ENCODE peak calls at places on chromosome 12, in nine cellular contexts. E is upper lobe of right lung, Y is breast epithelium, A is heart right ventricle, H is left ventricle myocardium inferior, Z is endodermal cell, X is transverse colon, N is HCT116, W is kidney. R is an unnamed sample. For H3K4me1, the result is how much of the 10 kb centered on the place peaks cover.

GRCh38 chr12:56222531-56222895 is 791 bp upstream of the RNF41 start:
- DNase-seq in Z (no peak), A (no peak), W (no peak), X (no peak), Y (no peak), H (no peak), N (no peak), E (no peak), R (no peak)

GRCh38 chr12:93219947-93220346 is 157.8 kb upstream of the NUDT4 start:
- DNase-seq in Y (no peak), X (no peak), A (no peak), Z (no peak), E (no peak), H (no peak), W (no peak), N (no peak), R (no peak)

GRCh38 chr12:104929926-104930325 is 28.2 kb downstream of the SLC41A2 start:
- DNase-seq in N (no peak), E (no peak), X (no peak), W (no peak), Z (no peak), H (no peak), A (no peak), Y (no peak), R (no peak)

GRCh38 chr12:54592316-54592715 is 3.9 kb upstream of the PPP1R1A start:
- DNase-seq in H (no peak), Y (no peak), E (no peak), N (no peak), Z (no peak), A (no peak), W (peak), X (no peak), R (no peak)

GRCh38 chr12:76226397-76226796 is 121.8 kb downstream of the BBS10 start:
- DNase-seq in E (no peak), Z (no peak), H (no peak), X (no peak), Y (no peak), N (no peak), A (no peak), W (no peak), R (no peak)

GRCh38 chr12:47561746-47562145 is 144.1 kb downstream of the RPAP3 start:
- DNase-seq in Z (no peak), W (no peak), A (no peak), E (no peak), Y (no peak), N (no peak), H (no peak), X (no peak), R (no peak)

GRCh38 chr12:571795-572531 is 91.3 kb downstream of the NINJ2 start:
- DNase-seq in N (peak), A (peak), X (no peak), Y (no peak), H (peak), W (no peak), Z (peak), E (no peak), R (peak)

GRCh38 chr12:69068431-69068830 is 135.5 kb upstream of the CPM start:
- DNase-seq in Y (no peak), A (no peak), N (peak), W (no peak), H (no peak), X (peak), E (no peak), Z (no peak), R (no peak)

GRCh38 chr12:94831081-94831747 is 172.3 kb downstream of the NDUFA12 start:
- DNase-seq in N (no peak), H (no peak), A (no peak), X (peak), W (no peak), E (no peak), Z (no peak), Y (no peak), R (no peak)

GRCh38 chr12:105355752-105356151 is 25.3 kb downstream of the C12orf75 start:
- DNase-seq in Z (no peak), Y (no peak), X (no peak), A (no peak), E (no peak), N (peak), W (no peak), H (no peak), R (no peak)

GRCh38 chr12:77599782-77600491 is 230.8 kb upstream of the NAV3 start:
- DNase-seq in E (no peak), Z (no peak), A (no peak), W (no peak), N (no peak), Y (no peak), H (no peak), X (no peak), R (no peak)

GRCh38 chr12:53187145-53187899 is 6.6 kb upstream of the CSAD start:
- DNase-seq in Y (no peak), N (no peak), Z (peak), W (no peak), H (no peak), A (no peak), E (no peak), X (no peak), R (no peak)

GRCh38 chr12:67268335-67268895 is 743 bp upstream of the CAND1 start:
- DNase-seq in A (peak), E (peak), H (peak), X (peak), W (peak), Y (peak), N (peak), Z (peak), R (peak)

GRCh38 chr12:754871-755562 is 2.6 kb downstream of the WNK1 start:
- DNase-seq in X (no peak), E (no peak), Y (no peak), N (no peak), W (no peak), Z (no peak), A (no peak), H (no peak), R (no peak)

GRCh38 chr12:110790301-110790700 is 47.6 kb upstream of the PPP1CC start:
- DNase-seq in E (no peak), H (no peak), A (no peak), X (no peak), Y (no peak), W (no peak), N (no peak), Z (no peak), R (no peak)

GRCh38 chr12:8709124-8709830 is 11.5 kb downstream of the RIMKLB start:
- DNase-seq in E (no peak), X (peak), Y (no peak), N (no peak), Z (no peak), H (no peak), A (peak), W (no peak), R (no peak)

GRCh38 chr12:57552692-57553321 is 3.0 kb downstream of the KIF5A start:
- DNase-seq in W (no peak), H (no peak), Y (no peak), X (no peak), Z (peak), A (no peak), E (peak), N (no peak), R (no peak)

DNA sequence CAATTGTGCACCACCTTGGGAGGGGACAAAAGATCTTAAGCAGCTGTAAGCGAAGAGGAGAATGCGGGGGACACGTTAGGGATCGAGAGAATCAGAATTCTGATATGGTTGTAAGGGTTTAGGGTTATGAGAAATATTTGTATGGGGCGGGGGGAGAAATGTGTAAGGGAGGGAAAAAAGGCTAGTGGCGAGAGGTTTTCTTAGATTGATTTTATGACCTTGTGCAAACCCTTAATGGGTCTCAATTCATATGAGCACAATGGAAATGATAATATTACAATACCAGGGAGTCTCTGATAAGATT is 396 bp downstream of the NDUFA9 start:
- DNase-seq in A (no peak), W (no peak), Y (no peak), N (no peak), H (no peak), X (no peak), Z (no peak), E (no peak), R (no peak)
- H3K27ac ChIP-seq in A (peak), W (peak), Y (peak), N (peak), H (peak), X (peak), Z (peak), E (peak), R (peak)

GRCh38 chr12:123828120-123828519 is 66.0 kb downstream of the DNAH10 start:
- DNase-seq in A (no peak), W (no peak), N (no peak), X (no peak), E (no peak), Y (no peak), H (no peak), Z (no peak), R (no peak)

GRCh38 chr12:123828871-123829547 is 66.9 kb downstream of the DNAH10 start:
- DNase-seq in Y (no peak), W (no peak), Z (no peak), X (no peak), N (no peak), E (no peak), H (no peak), A (no peak), R (no peak)

GRCh38 chr12:123832052-123832451 is 70.0 kb downstream of the DNAH10 start:
- DNase-seq in A (no peak), W (no peak), Y (no peak), Z (no peak), N (no peak), H (no peak), X (no peak), E (no peak), R (no peak)

GRCh38 chr12:123830675-123831074 is 68.6 kb downstream of the DNAH10 start:
- DNase-seq in Y (no peak), Z (no peak), W (no peak), H (no peak), X (no peak), N (no peak), E (no peak), A (no peak), R (no peak)

DNA sequence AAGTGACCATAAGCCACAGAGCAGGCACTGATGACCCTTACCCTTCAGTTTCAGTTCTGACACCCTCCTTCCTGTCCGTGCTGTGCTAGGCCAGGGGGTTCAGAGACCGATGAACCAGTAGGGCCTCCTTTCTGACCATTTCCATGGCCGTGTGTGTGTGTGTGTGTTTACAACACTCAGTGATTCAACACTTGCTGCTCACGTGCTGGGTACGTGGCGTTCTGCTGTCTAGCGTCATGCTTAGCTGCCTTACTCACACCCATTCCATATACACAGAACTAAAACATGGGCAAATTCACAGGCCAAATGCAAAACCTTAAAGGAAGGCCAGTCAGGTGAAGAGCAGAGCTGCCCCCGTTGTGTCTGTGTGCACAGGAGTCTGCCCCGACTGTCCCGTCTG is 67.5 kb downstream of the DNAH10 start:
- DNase-seq in X (no peak), H (no peak), E (no peak), W (no peak), N (no peak), A (no peak), Z (no peak), Y (no peak), R (no peak)
- H3K4me3 ChIP-seq in X (no peak), H (no peak), E (no peak), W (no peak), N (no peak), A (no peak), Z (no peak), Y (no peak), R (no peak)

GRCh38 chr12:14959463-14959862 is 1.9 kb downstream of the ARHGDIB start:
- DNase-seq in H (no peak), Z (no peak), E (no peak), N (no peak), A (no peak), X (no peak), Y (no peak), W (no peak), R (no peak)
- H3K4me1 ChIP-seq in H (half or more), Z (under half), E (under half), N (under half), A (under half), X (under half), Y (under half), W (under half), R (under half)

GRCh38 chr12:22248079-22248478 is 86.4 kb downstream of the ST8SIA1 start:
- DNase-seq in A (no peak), W (no peak), E (no peak), N (no peak), H (no peak), Y (no peak), X (no peak), Z (no peak), R (no peak)

GRCh38 chr12:22250762-22251161 is 83.7 kb downstream of the ST8SIA1 start:
- DNase-seq in Y (no peak), Z (peak), E (no peak), N (no peak), W (no peak), X (no peak), A (no peak), H (no peak), R (no peak)

GRCh38 chr12:22252057-22252456 is 82.5 kb downstream of the ST8SIA1 start:
- DNase-seq in H (no peak), Y (no peak), Z (no peak), E (no peak), W (no peak), A (no peak), N (no peak), X (no peak), R (no peak)

GRCh38 chr12:22246438-22246837 is 88.1 kb downstream of the ST8SIA1 start:
- DNase-seq in E (no peak), Y (no peak), A (no peak), X (no peak), N (no peak), Z (no peak), H (no peak), W (no peak), R (no peak)
- H3K27ac ChIP-seq in E (no peak), Y (no peak), A (no peak), X (no peak), N (no peak), Z (peak), H (no peak), W (no peak), R (no peak)

GRCh38 chr12:25054783-25055144 is 105.9 kb upstream of the BCAT1 start:
- DNase-seq in N (no peak), W (no peak), Z (no peak), E (no peak), H (no peak), A (no peak), Y (no peak), X (no peak), R (no peak)

GRCh38 chr12:25053021-25053271 is 104.0 kb upstream of the BCAT1 start:
- DNase-seq in X (no peak), A (no peak), W (no peak), Z (no peak), E (no peak), H (no peak), N (no peak), Y (no peak), R (no peak)

GRCh38 chr12:25052191-25053020 is 103.5 kb upstream of the BCAT1 start:
- DNase-seq in X (peak), W (no peak), E (no peak), Z (peak), Y (no peak), N (no peak), A (no peak), H (no peak), R (peak)

GRCh38 chr12:25056011-25056410 is 107.1 kb upstream of the BCAT1 start:
- DNase-seq in N (no peak), E (no peak), Y (no peak), X (no peak), H (no peak), Z (no peak), W (no peak), A (no peak), R (no peak)

DNA sequence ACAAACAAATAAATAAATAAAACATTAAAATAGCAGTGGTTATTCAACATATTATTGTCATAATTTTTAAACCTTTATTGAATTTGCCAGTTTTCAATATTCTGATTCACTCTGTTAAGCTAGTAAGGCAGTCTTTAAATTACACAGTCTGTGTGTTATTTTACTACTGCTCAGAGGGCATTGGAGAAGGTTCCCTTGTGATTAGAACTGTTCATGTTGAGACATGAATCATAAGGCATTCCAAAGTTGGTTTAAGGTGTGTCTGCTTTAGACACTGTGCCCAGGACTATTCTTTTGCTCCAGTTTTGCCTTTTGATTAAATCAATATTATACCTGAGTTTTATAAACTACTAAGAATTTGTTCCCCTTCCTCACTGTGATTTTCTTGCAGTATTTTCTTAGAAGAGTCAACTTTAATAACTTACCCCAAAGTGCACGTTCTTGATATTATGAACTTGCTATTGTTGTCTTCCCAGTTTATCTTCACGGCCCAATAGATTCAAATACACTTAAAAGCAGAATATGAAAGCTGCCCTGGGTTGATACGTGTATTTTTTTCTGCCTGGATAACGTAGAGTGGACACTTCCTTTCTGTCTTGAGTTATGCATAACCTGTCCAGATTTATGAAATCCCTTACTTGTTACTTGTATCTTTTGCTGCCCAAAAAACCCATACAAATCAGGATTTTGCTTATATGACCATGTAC is 105.3 kb upstream of the BCAT1 start:
- DNase-seq in N (no peak), X (no peak), H (no peak), A (no peak), Y (no peak), Z (no peak), W (no peak), E (no peak), R (no peak)
- H3K4me3 ChIP-seq in N (no peak), X (peak), H (peak), A (no peak), Y (peak), Z (no peak), W (peak), E (peak), R (no peak)

DNA sequence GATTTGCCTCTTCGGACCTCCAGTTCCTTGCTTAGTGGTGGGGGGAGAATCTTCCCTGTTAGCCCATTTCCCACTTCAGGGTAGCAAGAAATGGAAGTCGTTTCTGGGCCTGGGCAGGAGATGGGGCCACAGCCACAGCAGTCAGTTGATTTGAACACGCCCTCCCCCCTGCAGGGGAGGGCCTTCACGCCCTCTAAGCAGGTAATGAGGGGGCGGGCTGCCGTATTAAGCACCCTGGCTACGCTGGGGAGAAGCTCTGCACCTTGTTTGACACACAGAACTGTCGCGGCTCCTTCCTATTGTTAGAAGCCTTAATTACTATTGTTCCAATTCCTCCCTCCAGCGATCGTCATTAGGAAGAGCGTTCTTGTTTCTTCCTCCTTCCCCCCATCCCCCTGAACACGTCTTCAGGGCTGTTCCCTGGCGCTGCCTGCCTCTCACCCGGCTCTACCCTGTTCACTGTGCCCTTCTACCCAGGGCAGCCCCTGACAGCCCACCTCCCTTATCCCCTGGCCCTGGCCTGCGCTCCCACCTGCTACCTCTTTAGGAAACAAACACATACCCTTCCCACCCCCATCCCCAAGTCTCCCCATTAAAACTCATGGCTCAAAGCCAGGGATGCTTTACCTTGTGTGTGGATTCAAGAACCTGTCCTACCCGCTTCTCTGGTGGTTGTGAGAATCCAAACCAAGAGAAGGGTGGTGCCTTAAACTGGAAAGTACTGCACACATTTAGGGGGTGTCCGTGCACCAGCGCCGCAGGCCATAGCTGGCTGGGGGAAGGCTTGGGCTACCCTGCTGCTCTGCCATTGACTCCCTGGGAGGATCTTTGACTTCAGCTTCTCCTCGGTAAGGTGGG is 137.6 kb downstream of the TSPAN9 start:
- DNase-seq in E (no peak), N (no peak), Z (peak), Y (peak), X (no peak), H (no peak), W (no peak), A (no peak), R (no peak)
- H3K4me1 ChIP-seq in E (under half), N (under half), Z (under half), Y (under half), X (under half), H (half or more), W (under half), A (under half), R (under half)

GRCh38 chr12:12443482-12443881 is 86.6 kb downstream of the BORCS5 start:
- DNase-seq in H (peak), Y (peak), N (no peak), W (no peak), E (no peak), X (no peak), Z (no peak), A (peak), R (peak)

GRCh38 chr12:12447837-12448236 is 91.0 kb downstream of the BORCS5 start:
- DNase-seq in Y (no peak), A (no peak), W (no peak), N (no peak), X (no peak), H (no peak), Z (no peak), E (no peak), R (no peak)

GRCh38 chr12:12442548-12443071 is 85.7 kb downstream of the BORCS5 start:
- DNase-seq in X (no peak), W (no peak), E (no peak), H (no peak), Z (no peak), A (no peak), Y (no peak), N (peak), R (no peak)

GRCh38 chr12:12445882-12446181 is 89.0 kb downstream of the BORCS5 start:
- DNase-seq in X (no peak), Z (no peak), N (no peak), H (no peak), A (no peak), W (no peak), Y (no peak), E (no peak), R (no peak)

DNA sequence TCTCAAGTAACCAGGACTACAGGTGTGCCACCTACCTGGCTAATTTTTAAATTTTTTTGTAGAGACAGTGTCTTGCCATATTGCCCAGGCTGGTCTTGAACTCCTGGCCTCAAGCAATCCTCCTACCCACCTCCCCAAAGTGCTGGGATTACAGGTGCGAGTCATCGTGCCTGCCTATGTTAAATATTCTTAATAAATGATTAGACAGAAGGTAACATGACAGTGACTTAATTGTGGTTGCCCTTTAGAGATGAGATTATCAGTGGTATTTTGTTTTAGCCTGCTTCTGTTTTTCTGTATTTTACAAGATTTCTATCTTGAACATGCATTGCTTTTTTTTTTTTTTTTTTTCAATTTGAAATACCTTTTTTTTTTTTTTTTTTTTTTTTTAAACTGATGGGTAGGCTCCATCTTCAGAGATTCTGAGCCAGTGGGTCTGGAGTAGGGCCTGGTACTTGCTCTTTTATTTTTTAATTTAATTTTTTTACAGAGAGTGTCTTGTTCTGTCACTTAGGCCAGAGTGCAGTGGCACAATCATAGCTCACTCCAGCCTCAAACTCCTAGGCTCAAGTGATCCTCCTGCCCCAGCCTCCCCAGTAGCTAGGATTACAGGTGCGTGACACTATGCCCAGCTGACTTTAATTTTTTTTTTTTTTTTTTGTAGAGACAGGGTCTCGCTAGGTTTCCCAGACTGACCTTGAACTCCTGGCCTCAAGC is 88.4 kb downstream of the BORCS5 start:
- DNase-seq in Z (no peak), E (no peak), N (no peak), H (no peak), A (no peak), X (no peak), W (no peak), Y (no peak), R (no peak)
- H3K27ac ChIP-seq in Z (no peak), E (no peak), N (no peak), H (no peak), A (no peak), X (no peak), W (no peak), Y (no peak), R (no peak)

R was measured in aorta.